ENCODE peak calls at places on chromosomes 1 and 21, in five cellular contexts. F is sigmoid colon, I is Panc1, E is breast epithelium, V is upper lobe of left lung. Q is an unnamed sample. For H3K9me3 and H3K4me1, the result is how much of the 10 kb centered on the place peaks cover.

GRCh38 chr1:43199093-43199726 is 27.1 kb downstream of the CFAP57 start:
- DNase-seq in V (no peak), E (no peak), F (no peak), I (no peak), Q (no peak)

GRCh38 chr1:15354580-15354965 is 55.1 kb upstream of the EFHD2 start:
- DNase-seq in E (no peak), I (no peak), V (no peak), F (no peak), Q (no peak)

GRCh38 chr1:30522031-30523004 is 201.1 kb downstream of the MATN1 start:
- DNase-seq in E (peak), I (no peak), V (no peak), F (peak), Q (no peak)

GRCh38 chr21:28442624-28443023 is 550.1 kb downstream of the LTN1 start:
- DNase-seq in E (no peak), V (no peak), I (no peak), F (no peak), Q (no peak)

GRCh38 chr1:171850951-171851350 is 9.7 kb downstream of the DNM3 start:
- DNase-seq in V (no peak), I (no peak), E (no peak), F (no peak), Q (no peak)

GRCh38 chr1:117673405-117673804 is 67.6 kb downstream of the TENT5C start:
- DNase-seq in V (no peak), F (no peak), I (no peak), E (no peak), Q (no peak)

GRCh38 chr1:234978397-234979291 is 150.0 kb downstream of the TOMM20 start:
- DNase-seq in I (no peak), E (no peak), F (peak), V (no peak), Q (peak)

GRCh38 chr21:32886339-32886738 is 114.8 kb upstream of the PAXBP1 start:
- DNase-seq in F (no peak), E (no peak), V (no peak), I (no peak), Q (no peak)

GRCh38 chr1:209564904-209565303 is 18.6 kb upstream of the CAMK1G start:
- DNase-seq in E (no peak), I (no peak), V (no peak), F (no peak), Q (no peak)

GRCh38 chr21:44082648-44083436 is 24.4 kb upstream of the PWP2 start:
- DNase-seq in E (no peak), I (no peak), F (no peak), V (no peak), Q (peak)

GRCh38 chr1:31315902-31316301 is 19.1 kb downstream of the ZCCHC17 start:
- DNase-seq in F (no peak), I (no peak), V (no peak), E (no peak), Q (no peak)

GRCh38 chr1:59776960-59777852 is 37.5 kb upstream of the HOOK1 start:
- DNase-seq in I (no peak), E (no peak), F (no peak), V (no peak), Q (no peak)

GRCh38 chr1:12177999-12178441 is 11.2 kb downstream of the TNFRSF1B start:
- DNase-seq in I (no peak), V (peak), F (peak), E (no peak), Q (peak)

GRCh38 chr1:56833088-56833487 is 13.9 kb upstream of the FYB2 start:
- DNase-seq in V (no peak), E (no peak), F (no peak), I (no peak), Q (no peak)

DNA sequence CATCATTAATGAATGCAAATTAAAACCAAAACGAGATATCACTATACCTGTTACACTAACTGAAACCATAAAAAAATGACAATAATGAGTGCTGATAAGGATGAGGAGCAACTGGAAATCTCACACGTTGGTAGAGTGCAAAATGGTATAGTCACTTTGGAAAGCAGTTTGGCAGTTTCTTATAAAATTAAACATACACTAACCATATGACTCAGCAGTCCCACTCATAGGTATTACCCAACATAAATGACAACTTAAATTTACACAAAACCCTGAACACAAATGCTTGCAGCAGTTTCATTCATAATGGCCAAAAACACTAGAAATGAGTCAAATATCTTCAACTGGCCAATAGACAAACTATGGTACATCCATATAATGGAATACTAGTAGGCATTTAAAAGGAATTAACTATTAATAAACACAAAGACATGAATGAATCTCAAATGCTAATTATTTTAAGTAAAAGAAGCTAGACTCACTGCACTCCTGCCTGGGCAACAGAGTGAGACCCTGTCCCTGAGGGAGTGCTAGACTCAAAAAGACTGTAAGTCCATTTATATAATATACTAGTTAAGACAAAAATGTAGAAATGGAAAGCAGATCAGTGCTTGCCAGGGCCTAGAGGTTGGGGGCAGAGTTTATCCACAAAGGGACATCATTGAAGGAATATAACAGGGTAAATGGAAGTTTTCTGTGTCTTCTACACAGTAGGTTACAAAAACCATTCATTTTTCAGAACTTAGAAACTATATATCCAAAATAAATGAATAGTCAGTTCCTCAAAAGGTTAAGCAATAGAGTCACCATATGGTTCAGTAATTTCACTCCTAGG is 77.4 kb downstream of the EIF4G3 start:
- DNase-seq in I (no peak), F (no peak), E (no peak), V (no peak), Q (no peak)
- TF ChIP-seq POLR2AphosphoS5 in I (no peak), F (no peak), E (no peak), V (no peak), Q (no peak)

GRCh38 chr1:228243093-228243492 is 35.2 kb downstream of the OBSCN start:
- DNase-seq in V (peak), F (no peak), I (no peak), E (no peak), Q (no peak)
- H3K9me3 ChIP-seq in V (under half), F (under half), I (half or more), E (half or more), Q (half or more)

GRCh38 chr1:243268284-243268653 is 12.4 kb downstream of the SDCCAG8 start:
- DNase-seq in V (no peak), E (no peak), F (no peak), I (no peak), Q (no peak)
- H3K4me1 ChIP-seq in V (half or more), E (under half), F (under half), I (under half), Q (half or more)

GRCh38 chr1:110007458-110007857 is 22.9 kb downstream of the AHCYL1 start:
- DNase-seq in V (no peak), E (no peak), I (no peak), F (no peak), Q (no peak)
- TF ChIP-seq POLR2AphosphoS5 in V (no peak), E (no peak), I (no peak), F (no peak), Q (no peak)

DNA sequence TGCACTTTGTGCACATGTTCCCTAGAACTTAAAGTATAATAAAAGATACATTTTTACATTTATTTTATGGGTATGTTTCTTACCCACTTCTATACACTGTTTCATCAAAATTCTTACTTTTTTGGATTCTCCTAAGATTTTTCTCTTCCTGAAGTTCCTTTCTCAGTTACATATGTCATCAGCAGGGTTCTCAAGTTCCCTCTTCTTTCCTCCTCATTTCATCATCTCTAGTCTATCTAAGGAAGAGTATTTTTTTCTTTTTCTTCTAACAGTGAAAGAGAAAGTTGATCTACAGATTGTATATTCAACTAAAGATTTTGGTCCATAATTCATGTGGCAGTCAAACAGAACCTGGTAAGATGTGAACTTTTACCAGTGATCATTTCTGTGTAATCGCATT is 41.2 kb upstream of the CYYR1 start:
- DNase-seq in E (no peak), F (no peak), V (no peak), I (no peak), Q (no peak)
- H3K9me3 ChIP-seq in E (under half), F (under half), V (under half), I (under half), Q (under half)

Q was measured in stomach.